ENCODE peak calls at places on chromosomes 13 and 19, in six cellular contexts. One of them, this sample, is unnamed.
A peak's percentile ranks its signal among the peaks of the same experiment; 100 is the strongest.

GRCh38 chr13:45882626-45883025 is 31.1 kb upstream of the SIAH3 start:
- DNase-seq in CD8-positive, alpha-beta T cell: no peak
- DNase-seq in RCC 7860: no peak
- DNase-seq in upper lobe of left lung: no peak
- DNase-seq in dermis microvascular lymphatic vessel endothelial cell: no peak
- DNase-seq in Right ventricle myocardium superior: no peak
- DNase-seq in this sample: no peak

GRCh38 chr19:33207040-33207620 is 13.0 kb downstream of the LRP3 start:
- DNase-seq in CD8-positive, alpha-beta T cell: no peak
- DNase-seq in RCC 7860: no peak
- DNase-seq in upper lobe of left lung: peak; percentile 79
- DNase-seq in dermis microvascular lymphatic vessel endothelial cell: no peak
- DNase-seq in Right ventricle myocardium superior: no peak
- DNase-seq in this sample: no peak

GRCh38 chr19:1073063-1073955 is 6.3 kb downstream of the ARHGAP45 start:
- DNase-seq in CD8-positive, alpha-beta T cell: peak; percentile 55
- DNase-seq in RCC 7860: no peak
- DNase-seq in upper lobe of left lung: peak; percentile 80
- DNase-seq in dermis microvascular lymphatic vessel endothelial cell: no peak
- DNase-seq in Right ventricle myocardium superior: no peak
- DNase-seq in this sample: no peak

GRCh38 chr19:2701361-2702169 is 929 bp downstream of the GNG7 start:
- DNase-seq in CD8-positive, alpha-beta T cell: no peak
- DNase-seq in RCC 7860: no peak
- DNase-seq in upper lobe of left lung: no peak
- DNase-seq in dermis microvascular lymphatic vessel endothelial cell: no peak
- DNase-seq in Right ventricle myocardium superior: no peak
- DNase-seq in this sample: no peak

GRCh38 chr19:15298847-15299567 is 33.3 kb downstream of the BRD4 start:
- DNase-seq in CD8-positive, alpha-beta T cell: no peak
- DNase-seq in RCC 7860: no peak
- DNase-seq in upper lobe of left lung: no peak
- DNase-seq in dermis microvascular lymphatic vessel endothelial cell: no peak
- DNase-seq in Right ventricle myocardium superior: no peak
- DNase-seq in this sample: no peak

GRCh38 chr19:44435441-44435840 is 12.8 kb downstream of the ZNF229 start:
- DNase-seq in CD8-positive, alpha-beta T cell: no peak
- DNase-seq in RCC 7860: no peak
- DNase-seq in upper lobe of left lung: no peak
- DNase-seq in dermis microvascular lymphatic vessel endothelial cell: no peak
- DNase-seq in Right ventricle myocardium superior: no peak
- DNase-seq in this sample: no peak

GRCh38 chr13:47190696-47191095 is 293.8 kb upstream of the HTR2A start:
- DNase-seq in CD8-positive, alpha-beta T cell: no peak
- DNase-seq in RCC 7860: no peak
- DNase-seq in upper lobe of left lung: no peak
- DNase-seq in dermis microvascular lymphatic vessel endothelial cell: no peak
- DNase-seq in Right ventricle myocardium superior: no peak
- DNase-seq in this sample: no peak

GRCh38 chr19:43265664-43266025 is 3.7 kb downstream of the PSG9 start:
- DNase-seq in CD8-positive, alpha-beta T cell: no peak
- DNase-seq in RCC 7860: peak; percentile 27
- DNase-seq in upper lobe of left lung: no peak
- DNase-seq in dermis microvascular lymphatic vessel endothelial cell: no peak
- DNase-seq in Right ventricle myocardium superior: no peak
- DNase-seq in this sample: no peak

GRCh38 chr19:29006057-29006735 is 206.8 kb downstream of the UQCRFS1 start:
- DNase-seq in CD8-positive, alpha-beta T cell: no peak
- DNase-seq in RCC 7860: peak; percentile 44
- DNase-seq in upper lobe of left lung: no peak
- DNase-seq in dermis microvascular lymphatic vessel endothelial cell: no peak
- DNase-seq in Right ventricle myocardium superior: no peak
- DNase-seq in this sample: no peak

GRCh38 chr13:40986328-40986856 is 32.7 kb downstream of the ELF1 start:
- DNase-seq in CD8-positive, alpha-beta T cell: no peak
- DNase-seq in RCC 7860: no peak
- DNase-seq in upper lobe of left lung: no peak
- DNase-seq in dermis microvascular lymphatic vessel endothelial cell: no peak
- DNase-seq in Right ventricle myocardium superior: no peak
- DNase-seq in this sample: no peak

GRCh38 chr13:91459485-91459884 is 61.1 kb downstream of the GPC5 start:
- DNase-seq in CD8-positive, alpha-beta T cell: no peak
- DNase-seq in RCC 7860: no peak
- DNase-seq in upper lobe of left lung: no peak
- DNase-seq in dermis microvascular lymphatic vessel endothelial cell: no peak
- DNase-seq in Right ventricle myocardium superior: no peak
- DNase-seq in this sample: no peak

GRCh38 chr13:102212729-102213128 is 189.1 kb downstream of the FGF14 start:
- DNase-seq in CD8-positive, alpha-beta T cell: no peak
- DNase-seq in RCC 7860: no peak
- DNase-seq in upper lobe of left lung: no peak
- DNase-seq in dermis microvascular lymphatic vessel endothelial cell: no peak
- DNase-seq in Right ventricle myocardium superior: no peak
- DNase-seq in this sample: no peak

GRCh38 chr19:12244370-12244769 is 50.3 kb downstream of the ZNF44 start:
- DNase-seq in CD8-positive, alpha-beta T cell: no peak
- DNase-seq in RCC 7860: no peak
- DNase-seq in upper lobe of left lung: no peak
- DNase-seq in dermis microvascular lymphatic vessel endothelial cell: no peak
- DNase-seq in Right ventricle myocardium superior: no peak
- DNase-seq in this sample: no peak

GRCh38 chr13:45737571-45738002 is 35.5 kb downstream of the CBY2 start:
- DNase-seq in CD8-positive, alpha-beta T cell: no peak
- DNase-seq in RCC 7860: no peak
- DNase-seq in upper lobe of left lung: no peak
- DNase-seq in dermis microvascular lymphatic vessel endothelial cell: no peak
- DNase-seq in Right ventricle myocardium superior: no peak
- DNase-seq in this sample: no peak

GRCh38 chr13:27638521-27638920 is 16.8 kb downstream of the POLR1D start:
- DNase-seq in CD8-positive, alpha-beta T cell: no peak
- DNase-seq in RCC 7860: no peak
- DNase-seq in upper lobe of left lung: no peak
- DNase-seq in dermis microvascular lymphatic vessel endothelial cell: no peak
- DNase-seq in Right ventricle myocardium superior: no peak
- DNase-seq in this sample: no peak

GRCh38 chr13:98504371-98504963 is 72.4 kb downstream of the STK24 start:
- DNase-seq in CD8-positive, alpha-beta T cell: peak; percentile 50
- DNase-seq in RCC 7860: no peak
- DNase-seq in upper lobe of left lung: no peak
- DNase-seq in dermis microvascular lymphatic vessel endothelial cell: no peak
- DNase-seq in Right ventricle myocardium superior: no peak
- DNase-seq in this sample: no peak

GRCh38 chr19:43124360-43124759 is 41.9 kb upstream of the PSG2 start:
- DNase-seq in CD8-positive, alpha-beta T cell: no peak
- DNase-seq in RCC 7860: no peak
- DNase-seq in upper lobe of left lung: no peak
- DNase-seq in dermis microvascular lymphatic vessel endothelial cell: no peak
- DNase-seq in Right ventricle myocardium superior: no peak
- DNase-seq in this sample: no peak

GRCh38 chr19:11247391-11247790 is 8.0 kb downstream of the ANGPTL8 start:
- DNase-seq in CD8-positive, alpha-beta T cell: no peak
- DNase-seq in RCC 7860: no peak
- DNase-seq in upper lobe of left lung: peak; percentile 68
- DNase-seq in dermis microvascular lymphatic vessel endothelial cell: peak; percentile 36
- DNase-seq in Right ventricle myocardium superior: peak; percentile 90
- DNase-seq in this sample: no peak

This sample was measured in CD8-positive, alpha-beta memory T cell.